ENCODE peak calls at places on chromosome 14, in nine cellular contexts. Q, X, N, M, Y, Z, J, F and C are unnamed samples.

GRCh38 chr14:32432813-32433538 is 103.9 kb downstream of the AKAP6 start:
- DNase-seq in M (no peak), N (no peak), J (peak), X (no peak), Q (no peak), Z (peak), Y (no peak), F (no peak), C (no peak)

GRCh38 chr14:22177870-22178269 is 411.2 kb downstream of the DAD1 start:
- DNase-seq in M (no peak), X (no peak), Z (no peak), F (no peak), Y (no peak), Q (peak), J (no peak), N (no peak), C (no peak)

GRCh38 chr14:73344304-73344703 is 107.0 kb downstream of the PAPLN start:
- DNase-seq in M (no peak), J (no peak), Z (no peak), N (no peak), F (no peak), Y (no peak), Q (no peak), X (no peak), C (no peak)

GRCh38 chr14:99389171-99389826 is 91.4 kb downstream of the SETD3 start:
- DNase-seq in J (no peak), M (peak), Z (no peak), F (peak), Q (peak), X (no peak), Y (peak), N (peak), C (peak)

GRCh38 chr14:61467281-61467680 is 145.9 kb downstream of the PRKCH start:
- DNase-seq in F (peak), Z (no peak), M (no peak), J (no peak), N (no peak), Q (no peak), Y (no peak), X (no peak), C (no peak)

GRCh38 chr14:58077621-58078020 is 74.4 kb downstream of the ARMH4 start:
- DNase-seq in J (no peak), Z (no peak), X (no peak), Y (no peak), F (no peak), Q (peak), N (no peak), M (no peak), C (no peak)

GRCh38 chr14:33184587-33184986 is 245.9 kb downstream of the NPAS3 start:
- DNase-seq in F (no peak), M (no peak), J (no peak), Z (no peak), Y (no peak), Q (peak), X (no peak), N (no peak), C (no peak)

GRCh38 chr14:51576112-51576420 is 75.6 kb upstream of the FRMD6 start:
- DNase-seq in Y (no peak), Z (no peak), N (no peak), F (no peak), X (no peak), Q (peak), M (no peak), J (no peak), C (no peak)

GRCh38 chr14:91063119-91063518 is 2.7 kb upstream of the RPS6KA5 start:
- DNase-seq in Q (peak), Z (no peak), N (no peak), J (peak), M (no peak), X (no peak), F (no peak), Y (peak), C (no peak)

GRCh38 chr14:57464013-57464730 is 29.5 kb downstream of the CCDC198 start:
- DNase-seq in Q (no peak), J (no peak), Z (no peak), M (no peak), Y (peak), N (no peak), F (no peak), X (no peak), C (no peak)

GRCh38 chr14:99239661-99240092 is 32.3 kb downstream of the BCL11B start:
- DNase-seq in J (no peak), N (no peak), M (no peak), Z (no peak), Q (no peak), F (no peak), Y (peak), X (no peak), C (peak)

GRCh38 chr14:52067873-52068740 is 752 bp downstream of the NID2 start:
- DNase-seq in N (peak), Q (peak), M (peak), X (no peak), F (peak), Z (peak), Y (no peak), J (no peak), C (no peak)

GRCh38 chr14:31880935-31881334 is 196.2 kb upstream of the ARHGAP5 start:
- DNase-seq in F (no peak), N (no peak), Z (no peak), J (no peak), M (no peak), Q (peak), X (peak), Y (peak), C (peak)

GRCh38 chr14:55386037-55386798 is 25.4 kb downstream of the ATG14 start:
- DNase-seq in J (no peak), Q (no peak), Y (no peak), F (no peak), Z (no peak), M (no peak), N (no peak), X (no peak), C (no peak)

GRCh38 chr14:52018252-52018651 is 28.9 kb downstream of the RTRAF start:
- DNase-seq in Q (no peak), X (no peak), Y (no peak), F (no peak), J (no peak), Z (no peak), M (no peak), N (no peak), C (no peak)

GRCh38 chr14:20811994-20812393 is 9.3 kb upstream of the RNASE1 start:
- DNase-seq in N (peak), J (no peak), X (no peak), F (no peak), Y (no peak), M (no peak), Z (no peak), Q (peak), C (no peak)

GRCh38 chr14:36684946-36685345 is 23.3 kb downstream of the PAX9 start:
- DNase-seq in X (no peak), Z (no peak), N (no peak), F (no peak), Q (no peak), M (no peak), J (no peak), Y (no peak), C (no peak)

GRCh38 chr14:71119075-71119474 is 211.8 kb downstream of the PCNX1 start:
- DNase-seq in N (no peak), M (no peak), X (peak), Q (no peak), J (no peak), Z (no peak), F (no peak), Y (peak), C (no peak)

GRCh38 chr14:71119832-71120231 is 212.6 kb downstream of the PCNX1 start:
- DNase-seq in Z (no peak), N (no peak), Q (no peak), F (no peak), J (no peak), M (no peak), X (no peak), Y (no peak), C (no peak)

GRCh38 chr14:71116206-71117122 is 209.2 kb downstream of the PCNX1 start:
- DNase-seq in Q (no peak), F (no peak), Z (no peak), N (no peak), Y (no peak), X (no peak), J (no peak), M (no peak), C (no peak)

GRCh38 chr14:71115306-71115705 is 208.0 kb downstream of the PCNX1 start:
- DNase-seq in N (no peak), J (no peak), M (no peak), Y (peak), Z (no peak), Q (no peak), X (no peak), F (no peak), C (no peak)

GRCh38 chr14:71117839-71118743 is 210.8 kb downstream of the PCNX1 start:
- DNase-seq in M (no peak), F (no peak), Q (peak), Z (no peak), Y (peak), N (peak), X (peak), J (no peak), C (peak)
- H3K27ac ChIP-seq in M (peak), F (no peak), Q (peak), Z (no peak), Y (peak), N (peak), X (peak), J (peak), C (no peak)

GRCh38 chr14:103508521-103508920 is 14.1 kb downstream of the CKB start:
- DNase-seq in N (no peak), J (no peak), Q (no peak), M (no peak), Z (no peak), Y (no peak), F (no peak), X (no peak), C (no peak)

GRCh38 chr14:103508930-103509329 is 13.7 kb downstream of the CKB start:
- DNase-seq in F (no peak), N (no peak), J (no peak), Q (no peak), Y (no peak), X (no peak), M (no peak), Z (no peak), C (no peak)

GRCh38 chr14:103509864-103510263 is 12.8 kb downstream of the CKB start:
- DNase-seq in Z (no peak), N (no peak), X (no peak), M (no peak), J (no peak), Y (no peak), F (no peak), Q (no peak), C (no peak)

GRCh38 chr14:103504991-103505565 is 17.6 kb downstream of the CKB start:
- DNase-seq in J (no peak), Q (no peak), F (no peak), M (no peak), X (no peak), Y (no peak), N (no peak), Z (peak), C (no peak)

DNA sequence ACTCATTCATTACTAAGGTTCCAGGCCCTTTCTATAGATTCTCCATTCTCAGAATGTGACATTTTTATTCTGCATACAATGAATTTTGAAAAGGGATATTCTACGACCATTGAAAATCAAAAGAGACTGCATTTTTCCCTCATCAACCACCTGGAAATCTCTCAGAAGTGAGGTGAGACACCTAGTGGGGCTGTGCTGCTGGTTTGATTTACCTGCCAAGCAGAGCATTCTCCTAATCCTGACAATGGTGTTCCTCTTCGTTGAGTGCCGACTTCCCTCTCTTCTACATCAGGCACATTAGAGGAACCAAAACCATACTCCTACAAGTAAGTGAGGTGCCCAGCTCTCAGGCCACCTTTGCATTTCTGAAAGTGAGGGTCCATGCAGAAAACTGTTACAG is 14.9 kb downstream of the CKB start:
- DNase-seq in N (no peak), Y (no peak), Q (no peak), Z (peak), X (no peak), F (no peak), M (no peak), J (no peak), C (no peak)
- TF ChIP-seq CTCF in N (no peak), Y (no peak), Q (no peak), Z (no peak), X (no peak), F (no peak), M (no peak), J (no peak), C (no peak)

DNA sequence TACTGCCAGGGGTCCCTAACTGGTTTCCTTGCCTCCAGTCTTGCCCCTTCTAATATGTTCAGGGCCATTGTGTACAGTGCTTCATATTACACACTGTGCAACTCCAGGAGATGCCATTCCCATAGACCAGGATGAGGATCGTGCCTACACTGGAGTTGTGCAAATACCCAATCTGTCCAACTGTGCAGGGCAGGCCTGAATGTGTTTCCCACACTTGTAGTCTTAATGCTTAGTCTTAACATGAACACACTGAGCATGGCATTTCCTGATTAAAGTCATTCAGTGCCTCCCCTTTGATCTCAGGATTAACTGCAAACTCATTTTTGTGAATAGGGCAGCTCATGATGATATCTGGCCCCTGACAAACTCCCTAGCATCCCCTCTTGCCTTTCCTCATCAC is 165.5 kb downstream of the TTC8 start:
- DNase-seq in F (no peak), M (no peak), Y (no peak), Q (no peak), J (no peak), N (no peak), X (no peak), Z (no peak), C (no peak)
- H3K27ac ChIP-seq in F (no peak), M (no peak), Y (no peak), Q (no peak), J (no peak), N (no peak), X (no peak), Z (no peak), C (no peak)

GRCh38 chr14:69547701-69548348 is 26.8 kb downstream of the CCDC177 start:
- DNase-seq in Y (no peak), F (no peak), Z (no peak), N (no peak), X (no peak), J (no peak), M (peak), Q (peak), C (no peak)
- TF ChIP-seq CTCF in Y (peak), F (peak), Z (peak), N (peak), X (no peak), J (peak), M (peak), Q (peak), C (peak)

GRCh38 chr14:53567236-53567785 is 389.3 kb downstream of the BMP4 start:
- DNase-seq in Z (no peak), J (no peak), M (no peak), X (no peak), F (no peak), Q (no peak), N (no peak), Y (peak), C (no peak)
- H3K27ac ChIP-seq in Z (no peak), J (no peak), M (no peak), X (no peak), F (no peak), Q (no peak), N (no peak), Y (no peak), C (no peak)

GRCh38 chr14:98101323-98101722 is 1170.7 kb downstream of the BCL11B start:
- DNase-seq in Q (no peak), Y (no peak), F (no peak), Z (no peak), M (no peak), N (no peak), X (no peak), J (no peak), C (no peak)

GRCh38 chr14:98099527-98099926 is 1172.5 kb downstream of the BCL11B start:
- DNase-seq in Y (no peak), F (no peak), Q (no peak), N (no peak), Z (no peak), X (no peak), M (no peak), J (no peak), C (no peak)

GRCh38 chr14:98103705-98104104 is 1168.3 kb downstream of the BCL11B start:
- DNase-seq in M (no peak), X (no peak), Y (no peak), Q (no peak), N (no peak), J (no peak), F (peak), Z (no peak), C (no peak)
- TF ChIP-seq CTCF in M (no peak), X (no peak), Y (no peak), Q (no peak), N (no peak), J (no peak), F (no peak), Z (no peak), C (no peak)

DNA sequence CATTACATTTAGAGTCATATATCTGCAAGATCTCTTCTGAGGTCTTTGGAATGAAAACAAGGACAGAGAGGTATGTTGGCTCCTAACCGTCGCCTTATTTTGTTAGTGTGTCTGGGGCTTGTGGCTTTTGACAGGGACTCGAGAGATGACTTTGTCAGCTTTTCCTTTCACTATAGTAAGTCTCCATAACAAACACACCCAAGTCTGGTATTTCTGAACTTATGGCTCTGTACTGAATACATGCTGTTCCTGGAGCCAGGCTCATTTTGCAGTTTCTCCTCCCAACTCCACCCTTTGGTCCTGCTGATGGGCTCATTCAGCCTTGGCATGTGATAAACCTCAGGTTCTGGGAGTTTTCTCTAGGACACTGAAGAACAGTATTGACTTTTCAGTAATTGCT is 27.7 kb upstream of the TMED10 start:
- DNase-seq in F (no peak), Y (peak), Z (no peak), Q (no peak), M (no peak), J (no peak), X (peak), N (no peak), C (no peak)
- H3K27ac ChIP-seq in F (no peak), Y (no peak), Z (no peak), Q (no peak), M (no peak), J (no peak), X (peak), N (no peak), C (no peak)

GRCh38 chr14:87055007-87055406 is 938.0 kb downstream of the GALC start:
- DNase-seq in X (no peak), N (no peak), Y (no peak), J (no peak), Q (no peak), Z (no peak), F (no peak), M (no peak), C (no peak)

GRCh38 chr14:87045956-87046355 is 947.0 kb downstream of the GALC start:
- DNase-seq in Q (no peak), J (no peak), Y (no peak), N (no peak), Z (no peak), X (no peak), M (no peak), F (no peak), C (no peak)

GRCh38 chr14:87046960-87047359 is 946.0 kb downstream of the GALC start:
- DNase-seq in F (no peak), N (no peak), Y (no peak), Z (no peak), X (no peak), Q (no peak), M (no peak), J (no peak), C (no peak)

GRCh38 chr14:87052646-87053225 is 940.2 kb downstream of the GALC start:
- DNase-seq in Q (no peak), X (no peak), J (no peak), Z (no peak), F (no peak), Y (no peak), N (no peak), M (no peak), C (no peak)

GRCh38 chr14:87049886-87050820 is 942.8 kb downstream of the GALC start:
- DNase-seq in X (peak), Y (peak), N (peak), F (no peak), Q (peak), M (no peak), Z (no peak), J (peak), C (peak)
- TF ChIP-seq CTCF in X (peak), Y (peak), N (peak), F (no peak), Q (peak), M (peak), Z (peak), J (peak), C (no peak)

GRCh38 chr14:101635238-101636080 is 74.2 kb downstream of the DIO3 start:
- DNase-seq in F (no peak), M (peak), Y (no peak), Z (no peak), Q (no peak), J (no peak), X (no peak), N (no peak), C (no peak)
- H3K27ac ChIP-seq in F (no peak), M (no peak), Y (no peak), Z (no peak), Q (no peak), J (no peak), X (no peak), N (no peak), C (no peak)

DNA sequence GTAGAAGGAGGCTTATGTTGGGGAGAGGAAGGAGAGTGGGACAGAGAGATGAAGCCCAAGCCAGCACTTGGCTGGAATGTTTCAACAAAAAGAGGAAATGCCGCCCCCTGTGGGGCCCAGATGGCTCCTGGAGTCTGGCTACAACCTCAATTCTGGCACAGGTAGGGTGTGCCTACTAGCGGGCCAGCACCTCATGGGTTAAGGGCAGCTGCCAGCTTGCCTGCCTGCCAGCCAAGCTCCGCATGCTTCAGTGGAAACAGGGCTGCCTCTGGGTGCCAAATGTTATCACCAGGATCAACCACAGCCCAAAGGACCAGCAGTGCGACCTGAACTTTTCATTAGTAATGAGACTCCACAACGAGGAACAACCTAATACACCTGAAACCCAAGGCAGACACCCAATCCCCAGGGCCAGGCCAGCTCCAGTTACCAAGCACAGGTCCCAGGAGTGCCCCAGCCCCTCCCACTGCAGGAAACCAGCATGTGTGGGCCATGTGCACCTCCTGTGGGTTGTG is 11.3 kb downstream of the RAB15 start:
- DNase-seq in J (no peak), X (peak), N (peak), F (no peak), Q (no peak), Z (no peak), M (no peak), Y (no peak), C (no peak)
- TF ChIP-seq CTCF in J (no peak), X (peak), N (no peak), F (no peak), Q (no peak), Z (no peak), M (no peak), Y (peak), C (no peak)